ENCODE peak calls at places on chromosomes 7 and 10, in six cellular contexts. One of them, this sample, is unnamed.

GRCh38 chr10:99427566-99428150 is 2.8 kb downstream of the GOT1 start:
- DNase-seq in activated CD4-positive, CD25-positive, alpha-beta regulatory T cell: no peak
- DNase-seq in NCI-H2029: no peak
- DNase-seq in M059J: no peak
- DNase-seq in iris pigment epithelial cell: no peak
- DNase-seq in GM18507: no peak
- DNase-seq in this sample: no peak

GRCh38 chr10:3229815-3230214 is 57.2 kb upstream of the PITRM1 start:
- DNase-seq in M059J: no peak
- DNase-seq in NCI-H2029: no peak
- DNase-seq in iris pigment epithelial cell: no peak
- DNase-seq in activated CD4-positive, CD25-positive, alpha-beta regulatory T cell: no peak
- DNase-seq in GM18507: no peak
- DNase-seq in this sample: no peak

GRCh38 chr10:68080853-68081431 is 5.9 kb upstream of the HERC4 start:
- DNase-seq in GM18507: no peak
- DNase-seq in iris pigment epithelial cell: no peak
- DNase-seq in NCI-H2029: no peak
- DNase-seq in activated CD4-positive, CD25-positive, alpha-beta regulatory T cell: no peak
- DNase-seq in M059J: no peak
- DNase-seq in this sample: no peak

GRCh38 chr7:44257213-44257612 is 56.4 kb downstream of the YKT6 start:
- DNase-seq in iris pigment epithelial cell: no peak
- DNase-seq in NCI-H2029: no peak
- DNase-seq in activated CD4-positive, CD25-positive, alpha-beta regulatory T cell: no peak
- DNase-seq in GM18507: no peak
- DNase-seq in M059J: no peak
- DNase-seq in this sample: no peak

GRCh38 chr10:77756319-77757232 is 119.0 kb upstream of the KCNMA1 start:
- DNase-seq in iris pigment epithelial cell: peak; percentile 80
- DNase-seq in M059J: peak; percentile 67
- DNase-seq in NCI-H2029: peak; percentile 3
- DNase-seq in activated CD4-positive, CD25-positive, alpha-beta regulatory T cell: no peak
- DNase-seq in GM18507: no peak
- DNase-seq in this sample: peak; percentile 12

GRCh38 chr10:107727762-107728317 is 563.3 kb upstream of the SORCS1 start:
- DNase-seq in iris pigment epithelial cell: peak; percentile 3
- DNase-seq in NCI-H2029: no peak
- DNase-seq in M059J: peak; percentile 39
- DNase-seq in GM18507: no peak
- DNase-seq in activated CD4-positive, CD25-positive, alpha-beta regulatory T cell: no peak
- DNase-seq in this sample: peak; percentile 5

GRCh38 chr7:40870108-40870507 is 735.3 kb downstream of the SUGCT start:
- DNase-seq in activated CD4-positive, CD25-positive, alpha-beta regulatory T cell: no peak
- DNase-seq in GM18507: no peak
- DNase-seq in iris pigment epithelial cell: peak; percentile 37
- DNase-seq in NCI-H2029: no peak
- DNase-seq in M059J: no peak
- DNase-seq in this sample: no peak

GRCh38 chr10:60948871-60949270 is 4.9 kb upstream of the RHOBTB1 start:
- DNase-seq in M059J: no peak
- DNase-seq in NCI-H2029: no peak
- DNase-seq in iris pigment epithelial cell: peak; percentile 12
- DNase-seq in GM18507: no peak
- DNase-seq in activated CD4-positive, CD25-positive, alpha-beta regulatory T cell: no peak
- DNase-seq in this sample: no peak

GRCh38 chr7:12458520-12459131 is 55.0 kb upstream of the VWDE start:
- DNase-seq in NCI-H2029: peak; percentile 58
- DNase-seq in activated CD4-positive, CD25-positive, alpha-beta regulatory T cell: no peak
- DNase-seq in iris pigment epithelial cell: peak; percentile 43
- DNase-seq in GM18507: no peak
- DNase-seq in M059J: peak; percentile 59
- DNase-seq in this sample: peak; percentile 66

GRCh38 chr10:72340510-72340895 is 14.2 kb downstream of the DNAJB12 start:
- DNase-seq in iris pigment epithelial cell: peak; percentile 45
- DNase-seq in GM18507: no peak
- DNase-seq in NCI-H2029: no peak
- DNase-seq in activated CD4-positive, CD25-positive, alpha-beta regulatory T cell: peak; percentile 67
- DNase-seq in M059J: no peak
- DNase-seq in this sample: no peak

GRCh38 chr10:30500963-30501504 is 67.0 kb downstream of the MAP3K8 start:
- DNase-seq in activated CD4-positive, CD25-positive, alpha-beta regulatory T cell: no peak
- DNase-seq in iris pigment epithelial cell: no peak
- DNase-seq in M059J: no peak
- DNase-seq in NCI-H2029: no peak
- DNase-seq in GM18507: no peak
- DNase-seq in this sample: no peak

GRCh38 chr7:42372498-42372897 is 135.5 kb upstream of the GLI3 start:
- DNase-seq in NCI-H2029: no peak
- DNase-seq in activated CD4-positive, CD25-positive, alpha-beta regulatory T cell: no peak
- DNase-seq in iris pigment epithelial cell: no peak
- DNase-seq in GM18507: no peak
- DNase-seq in M059J: peak; percentile 83
- DNase-seq in this sample: no peak

GRCh38 chr10:87974769-87975168 is 111.3 kb downstream of the PTEN start:
- DNase-seq in M059J: no peak
- DNase-seq in NCI-H2029: no peak
- DNase-seq in iris pigment epithelial cell: no peak
- DNase-seq in activated CD4-positive, CD25-positive, alpha-beta regulatory T cell: no peak
- DNase-seq in GM18507: no peak
- DNase-seq in this sample: no peak

GRCh38 chr10:43197834-43198681 is 59.8 kb downstream of the CSGALNACT2 start:
- DNase-seq in activated CD4-positive, CD25-positive, alpha-beta regulatory T cell: no peak
- DNase-seq in M059J: peak; percentile 18
- DNase-seq in iris pigment epithelial cell: peak; percentile 28
- DNase-seq in GM18507: no peak
- DNase-seq in NCI-H2029: no peak
- DNase-seq in this sample: no peak

GRCh38 chr10:91200314-91201212 is 19.9 kb upstream of the PCGF5 start:
- DNase-seq in iris pigment epithelial cell: no peak
- DNase-seq in GM18507: no peak
- DNase-seq in activated CD4-positive, CD25-positive, alpha-beta regulatory T cell: no peak
- DNase-seq in NCI-H2029: no peak
- DNase-seq in M059J: no peak
- DNase-seq in this sample: no peak

GRCh38 chr7:38679419-38679818 is 48.2 kb upstream of the AMPH start:
- DNase-seq in M059J: no peak
- DNase-seq in GM18507: no peak
- DNase-seq in NCI-H2029: no peak
- DNase-seq in iris pigment epithelial cell: peak; percentile 52
- DNase-seq in activated CD4-positive, CD25-positive, alpha-beta regulatory T cell: no peak
- DNase-seq in this sample: no peak